ENCODE peak calls at places on chromosomes 2 and 18, in five cellular contexts. R is heart right ventricle, E is endodermal cell, P is AG04450, N is cardiac muscle cell. H is an unnamed sample.

GRCh38 chr18:80249217-80250093 is 2.1 kb upstream of the PARD6G start:
- DNase-seq in R (no peak), P (no peak), N (no peak), E (peak; percentile 36), H (no peak)

GRCh38 chr2:95074663-95075439 is 46.8 kb downstream of the MRPS5 start:
- DNase-seq in E (peak; percentile 39), R (no peak), P (no peak), N (no peak), H (no peak)

GRCh38 chr18:61435064-61435652 is 101.9 kb downstream of the CDH20 start:
- DNase-seq in P (no peak), E (peak; percentile 55), R (no peak), N (peak; percentile 13), H (no peak)

GRCh38 chr2:22694856-22695255 is 690.1 kb upstream of the KLHL29 start:
- DNase-seq in E (peak; percentile 90), R (no peak), N (no peak), P (no peak), H (no peak)

GRCh38 chr18:26614374-26614773 is 66.0 kb upstream of the KCTD1 start:
- DNase-seq in R (no peak), E (peak; percentile 53), P (no peak), N (peak; percentile 25), H (no peak)

GRCh38 chr2:239544846-239545465 is 144.1 kb upstream of the HDAC4 start:
- DNase-seq in N (no peak), R (no peak), P (no peak), E (peak; percentile 13), H (no peak)

GRCh38 chr2:62270728-62271127 is 74.8 kb downstream of the B3GNT2 start:
- DNase-seq in N (peak; percentile 26), E (no peak), R (peak; percentile 54), P (no peak), H (peak; percentile 34)

GRCh38 chr2:234679766-234680687 is 183.1 kb upstream of the ARL4C start:
- DNase-seq in E (peak; percentile 41), N (no peak), P (peak; percentile 94), R (peak; percentile 57), H (peak; percentile 85)

GRCh38 chr2:200199576-200200263 is 106.8 kb upstream of the SPATS2L start:
- DNase-seq in R (no peak), E (peak; percentile 84), N (no peak), P (no peak), H (no peak)

GRCh38 chr2:74499269-74499939 is at the start of gene LBX2:
- DNase-seq in N (peak; percentile 47), P (no peak), E (peak; percentile 84), R (no peak), H (no peak)

GRCh38 chr18:292271-292670 is 24.4 kb upstream of the THOC1 start:
- DNase-seq in N (no peak), R (no peak), E (no peak), P (no peak), H (no peak)

GRCh38 chr2:15145046-15145817 is 415.9 kb downstream of the NBAS start:
- DNase-seq in E (no peak), R (no peak), N (no peak), P (no peak), H (no peak)

GRCh38 chr2:204325468-204325867 is 219.8 kb upstream of the PARD3B start:
- DNase-seq in N (peak; percentile 87), E (peak; percentile 88), P (peak; percentile 66), R (peak; percentile 76), H (no peak)

GRCh38 chr2:75290600-75291140 is 91.3 kb upstream of the TACR1 start:
- DNase-seq in N (peak; percentile 10), R (no peak), E (no peak), P (no peak), H (no peak)

GRCh38 chr2:3895021-3895420 is 191.6 kb downstream of the DCDC2C start:
- DNase-seq in P (no peak), R (no peak), E (no peak), N (no peak), H (no peak)

GRCh38 chr2:47174731-47175361 is 19.7 kb upstream of the STPG4 start:
- DNase-seq in R (peak; percentile 55), N (no peak), E (peak; percentile 54), P (no peak), H (no peak)

GRCh38 chr18:77870238-77870637 is 620.6 kb downstream of the GALR1 start:
- DNase-seq in E (no peak), N (no peak), P (no peak), R (peak; percentile 28), H (no peak)

GRCh38 chr18:3402962-3403585 is 46.9 kb upstream of the TGIF1 start:
- DNase-seq in P (no peak), R (no peak), E (no peak), N (no peak), H (no peak)

GRCh38 chr2:192354512-192355244 is 159.9 kb upstream of the TMEFF2 start:
- DNase-seq in N (no peak), R (no peak), E (no peak), P (no peak), H (no peak)

GRCh38 chr2:51013060-51013746 is 18.7 kb downstream of the NRXN1 start:
- DNase-seq in P (no peak), E (peak; percentile 69), R (no peak), N (peak; percentile 55), H (peak; percentile 12)

GRCh38 chr2:20470211-20470610 is 23.3 kb downstream of the RHOB start:
- DNase-seq in E (no peak), N (no peak), R (no peak), P (no peak), H (no peak)

GRCh38 chr2:63865159-63865799 is 23.6 kb downstream of the UGP2 start:
- DNase-seq in P (no peak), N (no peak), E (no peak), R (no peak), H (no peak)

GRCh38 chr18:3983351-3983969 is 471.6 kb downstream of the DLGAP1 start:
- DNase-seq in R (no peak), P (peak; percentile 33), E (no peak), N (no peak), H (no peak)

GRCh38 chr18:7590800-7591560 is 23.9 kb downstream of the PTPRM start:
- DNase-seq in P (no peak), N (no peak), R (no peak), E (no peak), H (no peak)

GRCh38 chr2:124339709-124340108 is 314.6 kb downstream of the CNTNAP5 start:
- DNase-seq in P (no peak), R (no peak), N (no peak), E (no peak), H (no peak)

GRCh38 chr2:13662055-13662454 is 945.3 kb downstream of the TRIB2 start:
- DNase-seq in N (no peak), P (no peak), R (no peak), E (no peak), H (no peak)

GRCh38 chr2:20067992-20068727 is 16.7 kb upstream of the LAPTM4A start:
- DNase-seq in E (no peak), N (no peak), R (no peak), P (peak; percentile 90), H (no peak)

GRCh38 chr18:9992300-9992987 is 78.6 kb downstream of the VAPA start:
- DNase-seq in R (no peak), E (no peak), P (no peak), N (no peak), H (no peak)

GRCh38 chr2:202026507-202026906 is 7.1 kb upstream of the FZD7 start:
- DNase-seq in R (no peak), N (no peak), P (no peak), E (no peak), H (no peak)

GRCh38 chr2:9703085-9703641 is 72.4 kb upstream of the YWHAQ start:
- DNase-seq in R (no peak), N (no peak), P (peak; percentile 36), E (peak; percentile 48), H (peak; percentile 44)

GRCh38 chr2:206856474-206856873 is 82.8 kb upstream of the CPO start:
- DNase-seq in N (no peak), R (no peak), P (peak; percentile 2), E (no peak), H (no peak)

GRCh38 chr2:96135171-96135570 is 3.1 kb downstream of the ASTL start:
- DNase-seq in R (no peak), N (no peak), P (no peak), E (no peak), H (no peak)

GRCh38 chr2:119521437-119521825 is 2.9 kb downstream of the SCTR start:
- DNase-seq in P (no peak), R (no peak), N (no peak), E (no peak), H (no peak)

GRCh38 chr2:119525574-119525973 is 1.3 kb upstream of the SCTR start:
- DNase-seq in P (no peak), E (no peak), R (no peak), N (no peak), H (no peak)

GRCh38 chr2:119522561-119523110 is 1.6 kb downstream of the SCTR start:
- DNase-seq in P (no peak), R (no peak), N (no peak), E (no peak), H (no peak)

GRCh38 chr2:119523383-119523958 is 812 bp downstream of the SCTR start:
- DNase-seq in P (no peak), E (peak; percentile 51), N (no peak), R (no peak), H (no peak)

GRCh38 chr2:119523959-119524694 is at the start of gene SCTR:
- DNase-seq in R (no peak), P (no peak), E (peak; percentile 87), N (peak; percentile 54), H (no peak)
- H3K4me3 ChIP-seq in R (peak within 1 kb of the TSS; percentile 17), P (no peak within 1 kb of the TSS), E (peak within 1 kb of the TSS; percentile 78), N (peak within 1 kb of the TSS; percentile 29), H (peak within 1 kb of the TSS; percentile 48)

GRCh38 chr2:68040078-68040477 is 22.7 kb downstream of the C1D start:
- DNase-seq in E (no peak), N (no peak), R (no peak), P (no peak), H (no peak)
- H3K27ac ChIP-seq in E (no peak overlapping the region), N (no peak overlapping the region), R (no peak overlapping the region), P (no peak overlapping the region), H (no peak overlapping the region)

GRCh38 chr2:240983361-240983995 is 14.9 kb upstream of the SNED1 start:
- DNase-seq in E (peak; percentile 93), R (no peak), P (no peak), N (peak; percentile 79), H (no peak)
- TF ChIP-seq CTCF in E (peak; percentile 90), R (peak; percentile 68), P (peak; percentile 39), N (peak; percentile 62), H (peak; percentile 28)

DNA sequence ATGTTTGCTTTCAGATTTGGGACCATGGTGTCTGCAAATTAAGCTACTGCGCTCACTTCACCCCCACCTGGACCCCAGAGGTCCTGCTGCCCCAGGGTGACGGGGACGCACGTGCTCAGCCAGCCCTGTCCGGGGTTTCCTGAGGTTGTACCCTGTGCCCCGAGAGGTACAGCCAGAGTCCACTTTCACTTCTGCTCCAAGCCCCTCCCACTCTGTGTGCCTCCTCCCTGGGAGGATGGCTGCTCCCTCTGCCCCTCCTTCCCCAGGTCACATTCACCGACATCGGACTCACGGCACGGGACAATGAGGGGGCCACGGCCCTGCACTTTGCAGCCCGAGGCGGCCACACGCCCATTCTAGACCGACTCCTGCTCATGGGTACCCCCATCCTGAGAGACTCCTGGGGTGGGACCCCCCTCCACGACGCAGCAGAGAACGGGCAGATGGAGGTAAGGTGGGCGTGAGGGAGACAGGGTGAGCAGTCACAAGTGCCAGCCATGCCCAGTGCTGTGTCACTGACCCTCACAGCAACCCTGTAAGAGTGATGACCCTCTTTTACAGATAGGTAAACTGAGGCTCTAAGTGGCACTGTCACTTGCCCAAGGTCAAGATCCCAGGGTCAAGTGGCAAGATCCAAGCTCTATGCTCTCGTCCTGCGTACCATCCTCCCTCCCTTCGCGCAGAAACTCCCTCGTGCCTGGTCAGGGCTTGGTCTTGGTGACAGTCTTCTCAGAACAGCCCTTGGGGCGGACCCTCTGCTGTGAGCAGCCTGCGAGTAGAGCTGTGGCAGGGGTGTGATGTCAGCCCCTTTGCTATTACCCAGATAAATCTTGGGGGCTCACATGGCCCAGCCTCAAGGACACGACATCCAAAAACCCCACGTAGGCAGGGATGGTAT is 7.6 kb downstream of the ESPNL start:
- DNase-seq in P (no peak), E (peak; percentile 52), R (no peak), N (no peak), H (peak; percentile 9)
- H3K4me3 ChIP-seq in P (no peak overlapping the region), E (no peak overlapping the region), R (no peak overlapping the region), N (no peak overlapping the region), H (no peak overlapping the region)

H was measured in psoas muscle.